ENCODE peak calls at places on chromosomes 16 and 17, in eight cellular contexts. K is stimulated activated CD8-positive, alpha-beta memory T cell treated with anti-CD3 and anti-CD28 coated beads, Interleukin-12 subunit alpha, Interleukin-12 subunit beta, amount 100 ng/mL, for 4 hours; G is activated gamma-delta T cell treated with Interleukin-2 at 50 U/mL for 16 hours; S is activated CD4-positive, alpha-beta T cell treated with anti-CD3 and anti-CD28 coated beads for 36 hours; E is CD8-positive, alpha-beta memory T cell; D is B cell; P is naive thymus-derived CD8-positive, alpha-beta T cell; Y is activated T-helper 1 cell treated with anti-CD3 and anti-CD28 coated beads, Interleukin-2, amount 50 U/mL, for 16 hours. O is an unnamed sample.

GRCh38 chr16:28989363-28989762 is 4.5 kb downstream of the LAT start:
- DNase-seq in P (no peak), K (no peak), Y (no peak), E (no peak), D (no peak), G (no peak), S (no peak), O (no peak)

GRCh38 chr16:17228048-17228707 is 242.6 kb downstream of the XYLT1 start:
- DNase-seq in P (no peak), D (no peak), E (no peak), Y (no peak), K (no peak), G (no peak), S (no peak), O (no peak)

GRCh38 chr17:47320879-47321502 is 2.8 kb upstream of the EFCAB13 start:
- DNase-seq in Y (no peak), E (no peak), S (no peak), P (no peak), K (no peak), D (no peak), G (no peak), O (no peak)

GRCh38 chr16:68417711-68418301 is 30.5 kb downstream of the SMPD3 start:
- DNase-seq in Y (peak), K (peak), E (peak), S (peak), G (peak), D (peak), P (peak), O (no peak)

GRCh38 chr16:12729448-12729847 is 74.2 kb downstream of the CPPED1 start:
- DNase-seq in D (no peak), Y (no peak), S (no peak), P (no peak), K (no peak), E (no peak), G (no peak), O (no peak)

GRCh38 chr17:45929344-45929743 is 35.0 kb downstream of the MAPT start:
- DNase-seq in K (no peak), E (no peak), S (no peak), Y (no peak), G (no peak), D (no peak), P (no peak), O (no peak)

GRCh38 chr17:55434721-55435120 is 13.1 kb upstream of the MMD start:
- DNase-seq in D (no peak), P (no peak), E (no peak), S (peak), G (no peak), Y (no peak), K (no peak), O (no peak)

GRCh38 chr17:49016775-49017463 is 19.7 kb downstream of the IGF2BP1 start:
- DNase-seq in E (no peak), Y (no peak), K (no peak), S (no peak), D (no peak), P (no peak), G (no peak), O (no peak)

GRCh38 chr17:62984801-62985200 is 18.8 kb downstream of the TANC2 start:
- DNase-seq in K (no peak), E (no peak), S (no peak), P (no peak), G (no peak), D (no peak), Y (no peak), O (no peak)

GRCh38 chr17:2709173-2709661 is 2.3 kb downstream of the CLUH start:
- DNase-seq in Y (no peak), E (no peak), S (no peak), G (no peak), K (no peak), P (no peak), D (no peak), O (peak)

O was measured in left lung.